ENCODE peak calls at places on chromosomes 5 and 9, in four cellular contexts. L is fibroblast of lung, R is astrocyte of the spinal cord, J is endodermal cell. C is an unnamed sample.

GRCh38 chr5:43396762-43397304 is 15.4 kb downstream of the CCL28 start:
- DNase-seq in L (peak; percentile 30), R (peak; percentile 21), J (no peak), C (no peak)

GRCh38 chr9:98607787-98608186 is 100.9 kb downstream of the GABBR2 start:
- DNase-seq in L (peak; percentile 91), R (peak; percentile 71), J (no peak), C (peak; percentile 22)

GRCh38 chr9:87787735-87788134 is 61.8 kb downstream of the CTSL start:
- DNase-seq in L (no peak), R (no peak), J (no peak), C (peak; percentile 7)

GRCh38 chr9:137435980-137436760 is 5.0 kb downstream of the ENTPD8 start:
- DNase-seq in L (peak; percentile 74), R (peak; percentile 85), J (no peak), C (peak; percentile 13)

GRCh38 chr5:115398726-115399125 is 102.3 kb upstream of the CCDC112 start:
- DNase-seq in L (peak; percentile 93), R (peak; percentile 83), J (no peak), C (peak; percentile 84)

GRCh38 chr9:77040340-77040739 is 20.9 kb downstream of the FOXB2 start:
- DNase-seq in L (no peak), R (no peak), J (no peak), C (no peak)

GRCh38 chr5:149424371-149425315 is 45.6 kb upstream of the IL17B start:
- DNase-seq in L (no peak), R (no peak), J (peak; percentile 90), C (no peak)

GRCh38 chr9:135770203-135770535 is 68.2 kb downstream of the KCNT1 start:
- DNase-seq in L (no peak), R (no peak), J (no peak), C (no peak)

GRCh38 chr5:56552612-56553268 is 262.6 kb upstream of the MAP3K1 start:
- DNase-seq in L (no peak), R (peak; percentile 4), J (no peak), C (no peak)

GRCh38 chr5:10675177-10675700 is 85.8 kb downstream of the DAP start:
- DNase-seq in L (no peak), R (no peak), J (no peak), C (no peak)

GRCh38 chr5:172901012-172901780 is 58.0 kb upstream of the RPL26L1 start:
- DNase-seq in L (peak; percentile 91), R (peak; percentile 99), J (no peak), C (peak; percentile 86)

GRCh38 chr9:38018964-38019602 is 49.9 kb downstream of the SHB start:
- DNase-seq in L (peak; percentile 78), R (peak; percentile 89), J (no peak), C (no peak)

GRCh38 chr5:181124526-181124925 is 6.4 kb downstream of the OR2V1 start:
- DNase-seq in L (no peak), R (no peak), J (no peak), C (no peak)

GRCh38 chr9:71249729-71250317 is 128.4 kb upstream of the TRPM3 start:
- DNase-seq in L (peak; percentile 75), R (peak; percentile 74), J (peak; percentile 49), C (peak; percentile 27)

GRCh38 chr9:113879318-113879717 is 3.2 kb downstream of the ZNF618 start:
- DNase-seq in L (no peak), R (no peak), J (no peak), C (no peak)

GRCh38 chr9:93654351-93654961 is 78.1 kb downstream of the PHF2 start:
- DNase-seq in L (no peak), R (no peak), J (no peak), C (no peak)

GRCh38 chr5:119814655-119815054 is 185.3 kb downstream of the FAM170A start:
- DNase-seq in L (no peak), R (no peak), J (no peak), C (no peak)

GRCh38 chr5:37665889-37666288 is 174.0 kb downstream of the GDNF start:
- DNase-seq in L (peak; percentile 18), R (peak; percentile 42), J (no peak), C (peak; percentile 14)

GRCh38 chr5:14223372-14223771 is 80.2 kb downstream of the TRIO start:
- DNase-seq in L (no peak), R (no peak), J (no peak), C (no peak)

GRCh38 chr5:133150909-133151544 is 99.2 kb downstream of the HSPA4 start:
- DNase-seq in L (no peak), R (no peak), J (no peak), C (no peak)

GRCh38 chr5:54703568-54704255 is 186.2 kb downstream of the SNX18 start:
- DNase-seq in L (no peak), R (no peak), J (no peak), C (no peak)

GRCh38 chr5:54703091-54703490 is 185.5 kb downstream of the SNX18 start:
- DNase-seq in L (peak; percentile 85), R (peak; percentile 87), J (no peak), C (peak; percentile 88)

GRCh38 chr5:54705994-54706616 is 188.5 kb downstream of the SNX18 start:
- DNase-seq in L (no peak), R (no peak), J (no peak), C (no peak)

GRCh38 chr5:54704341-54704740 is 186.8 kb downstream of the SNX18 start:
- DNase-seq in L (peak; percentile 80), R (no peak), J (no peak), C (no peak)

DNA sequence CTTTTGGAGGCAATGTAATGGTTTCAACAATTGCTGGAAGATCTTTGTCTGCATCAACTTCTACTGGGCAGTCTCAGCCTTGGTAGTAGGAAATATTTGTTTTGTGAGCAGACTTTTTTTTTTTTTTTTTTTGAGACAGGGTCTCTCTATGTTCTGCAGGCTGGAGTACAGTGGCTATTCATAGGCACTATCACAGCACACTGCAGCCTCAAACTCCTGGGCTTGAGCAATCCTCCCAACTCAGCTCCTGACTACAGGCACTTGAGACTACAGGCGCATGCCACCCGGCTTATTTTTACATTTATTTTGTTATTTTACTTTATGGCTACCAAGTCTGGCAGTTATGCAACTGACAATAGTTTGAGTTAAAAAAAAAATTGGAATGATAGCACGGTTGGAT is 187.3 kb downstream of the SNX18 start:
- DNase-seq in L (no peak), R (no peak), J (no peak), C (no peak)
- H3K4me3 ChIP-seq in L (no peak overlapping the region), R (no peak overlapping the region), J (no peak overlapping the region), C (no peak overlapping the region)

DNA sequence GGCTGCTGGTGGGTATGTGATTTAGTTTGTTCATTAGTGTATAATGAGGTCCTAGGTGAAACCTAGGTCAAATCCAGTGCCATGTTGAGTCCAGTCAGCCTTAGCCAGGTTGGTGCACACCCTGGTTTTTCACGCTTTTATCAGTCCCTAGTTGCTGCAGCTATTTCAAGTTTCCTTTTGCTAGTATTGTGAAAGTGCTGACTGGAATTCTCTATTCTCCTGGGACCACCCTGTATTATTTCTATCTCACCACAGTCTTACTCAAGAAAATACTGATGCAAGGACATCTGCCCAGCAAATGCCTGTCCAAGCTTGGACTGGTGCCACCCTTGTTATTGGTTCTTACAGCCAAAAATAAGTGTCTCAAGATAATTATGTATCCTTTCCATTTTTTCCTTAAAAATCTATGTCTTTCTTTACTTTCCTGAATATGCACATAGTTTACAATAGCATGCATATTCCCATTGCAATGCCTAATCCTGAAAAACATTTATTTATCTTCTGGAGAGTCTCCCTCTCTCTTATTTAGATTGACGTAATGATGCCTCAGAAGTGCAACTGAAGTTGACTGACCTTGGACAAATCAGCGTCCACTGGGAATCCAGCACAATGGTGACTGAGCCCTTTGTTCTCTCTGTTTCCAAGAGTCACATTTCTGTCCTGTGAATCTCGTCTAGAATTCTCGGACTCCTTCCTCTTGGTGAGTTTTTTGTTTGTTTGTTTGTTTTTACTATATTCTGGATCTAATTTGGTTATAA is 1075.0 kb downstream of the CDH9 start:
- DNase-seq in L (no peak), R (no peak), J (no peak), C (no peak)
- H3K4me3 ChIP-seq in L (no peak overlapping the region), R (no peak overlapping the region), J (no peak overlapping the region), C (no peak overlapping the region)

GRCh38 chr5:81853005-81853357 is 102.1 kb upstream of the SSBP2 start:
- DNase-seq in L (no peak), R (no peak), J (no peak), C (no peak)
- H3K4me3 ChIP-seq in L (peak overlapping the region; percentile 52), R (no peak overlapping the region), J (peak overlapping the region; percentile 72), C (no peak overlapping the region)

DNA sequence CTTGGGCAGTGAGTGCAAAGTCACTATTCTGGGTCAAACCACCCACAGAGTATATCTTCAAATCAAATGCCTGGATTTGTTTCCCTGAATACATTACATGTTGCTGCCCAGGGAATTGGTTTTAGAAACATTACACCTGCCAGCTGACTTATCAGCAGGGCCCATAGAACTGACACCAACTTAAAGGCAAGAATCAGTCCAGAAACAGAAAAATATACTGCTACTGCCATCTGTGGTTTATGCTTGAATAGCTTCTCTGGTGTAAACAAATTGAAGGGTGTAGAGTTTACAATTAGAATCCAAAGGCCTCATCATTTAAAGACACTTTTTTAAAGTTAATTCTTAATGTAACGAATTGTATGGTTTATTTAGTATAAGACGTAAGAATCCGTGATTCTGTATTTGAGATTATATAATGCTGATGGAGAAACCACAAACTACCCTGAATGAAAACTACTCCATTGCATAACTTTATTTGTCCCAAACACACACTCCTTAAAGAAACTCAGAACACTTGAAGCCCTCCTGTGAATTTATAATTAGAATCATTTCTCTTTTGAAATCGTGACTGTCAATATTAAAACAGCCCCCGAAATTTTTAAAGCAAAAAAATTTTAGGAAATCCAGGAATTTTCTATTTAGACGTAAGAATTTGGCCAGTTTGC is 6.2 kb downstream of the NR6A1 start:
- DNase-seq in L (peak; percentile 40), R (no peak), J (no peak), C (no peak)
- H3K4me3 ChIP-seq in L (no peak overlapping the region), R (no peak overlapping the region), J (peak overlapping the region; percentile 67), C (no peak overlapping the region)

GRCh38 chr5:69367697-69368279 is 1.5 kb downstream of the AK6 start:
- DNase-seq in L (no peak), R (no peak), J (no peak), C (no peak)
- H3K4me3 ChIP-seq in L (peak overlapping the region; percentile 78), R (peak overlapping the region; percentile 92), J (peak overlapping the region; percentile 99), C (peak overlapping the region; percentile 94)

C was measured in skeletal muscle cell.